ENCODE peak calls at places on chromosomes 2 and 18, in four cellular contexts. G is K562, U is HEK293T, T is WTC11. O is an unnamed sample.

GRCh38 chr2:96548558-96549465 is 12.3 kb downstream of the ARID5A start:
- DNase-seq in T (no peak), G (no peak), U (no peak), O (no peak)

GRCh38 chr2:45788401-45788800 is 136.9 kb downstream of the PRKCE start:
- DNase-seq in T (no peak), G (no peak), U (no peak), O (no peak)

GRCh38 chr2:234590076-234590475 is 93.2 kb upstream of the ARL4C start:
- DNase-seq in U (no peak), G (no peak), T (no peak), O (no peak)

GRCh38 chr2:178886006-178886405 is 78.8 kb upstream of the TTN start:
- DNase-seq in T (no peak), G (no peak), U (no peak), O (no peak)

GRCh38 chr2:227805578-227805977 is 8.1 kb upstream of the CCL20 start:
- DNase-seq in G (no peak), T (no peak), U (no peak), O (no peak)

GRCh38 chr2:85997016-85997970 is 108.4 kb downstream of the POLR1A start:
- DNase-seq in G (peak), T (no peak), U (no peak), O (no peak)

GRCh38 chr2:130152816-130153595 is 8.1 kb upstream of the CCDC74B start:
- DNase-seq in U (no peak), G (no peak), T (no peak), O (no peak)

GRCh38 chr2:3611136-3611535 is 16.2 kb downstream of the COLEC11 start:
- DNase-seq in T (no peak), U (no peak), G (no peak), O (no peak)

GRCh38 chr2:19353721-19354050 is 4.7 kb downstream of the OSR1 start:
- DNase-seq in U (no peak), T (no peak), G (no peak), O (no peak)

GRCh38 chr2:85132392-85132791 is 800 bp upstream of the TCF7L1 start:
- DNase-seq in U (peak), G (no peak), T (peak), O (no peak)

GRCh38 chr2:98623657-98624056 is 15.3 kb downstream of the UNC50 start:
- DNase-seq in T (no peak), G (no peak), U (no peak), O (no peak)

GRCh38 chr2:238458641-238459040 is 31.9 kb downstream of the ASB1 start:
- DNase-seq in G (no peak), U (no peak), T (no peak), O (no peak)

GRCh38 chr2:133053541-133053940 is 383.5 kb upstream of the LYPD1 start:
- DNase-seq in U (no peak), T (no peak), G (no peak), O (no peak)

GRCh38 chr2:39107724-39108273 is 13.1 kb downstream of the SOS1 start:
- DNase-seq in U (no peak), T (no peak), G (no peak), O (no peak)

GRCh38 chr18:75654928-75655745 is 227.6 kb upstream of the SMIM21 start:
- DNase-seq in G (no peak), T (no peak), U (no peak), O (no peak)

GRCh38 chr2:241857572-241858121 is 1.0 kb downstream of the PDCD1 start:
- DNase-seq in T (no peak), G (no peak), U (no peak), O (no peak)

GRCh38 chr2:158060862-158061435 is 40.7 kb upstream of the UPP2 start:
- DNase-seq in U (no peak), G (no peak), T (no peak), O (no peak)

DNA sequence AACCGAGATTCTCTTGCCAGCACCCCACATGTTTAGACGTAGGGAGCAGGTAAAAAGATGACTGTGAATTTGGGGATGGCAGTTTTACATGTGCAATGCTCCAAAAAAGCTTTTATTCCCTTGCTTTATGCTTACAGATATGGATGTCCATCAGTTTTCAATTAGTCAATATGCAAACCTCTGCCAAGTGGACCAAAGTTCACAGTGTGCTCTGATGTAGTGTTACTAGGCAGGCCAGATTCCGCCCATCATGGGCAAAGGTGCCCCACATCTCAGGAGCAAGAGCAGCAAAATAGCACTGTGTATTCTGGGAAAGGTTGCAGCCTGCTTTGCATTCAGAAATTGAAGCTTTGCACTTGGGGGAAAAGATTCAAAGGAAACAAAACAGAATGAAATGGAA is 329.7 kb upstream of the ZEB2 start:
- DNase-seq in U (no peak), T (no peak), G (no peak), O (no peak)
- TF ChIP-seq ELF4 in U (no peak), T (no peak), G (no peak), O (no peak)

DNA sequence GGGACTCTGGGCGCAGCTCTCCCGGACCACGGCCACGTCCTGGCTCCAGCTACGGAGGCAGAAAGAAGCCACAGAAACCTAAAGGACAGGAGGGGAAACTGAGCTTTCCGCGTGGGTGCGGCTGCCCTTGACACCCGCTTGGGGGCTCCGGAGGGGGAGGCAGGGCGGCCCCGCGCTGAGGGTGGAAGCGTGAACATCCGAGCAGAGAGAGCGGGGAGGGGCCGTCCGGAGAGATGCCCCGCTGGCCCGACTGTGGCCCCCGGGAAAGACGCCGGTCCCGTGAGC is 80.5 kb downstream of the GFPT1 start:
- DNase-seq in T (no peak), U (no peak), G (no peak), O (no peak)
- TF ChIP-seq ELF4 in T (no peak), U (no peak), G (no peak), O (no peak)

GRCh38 chr2:217784996-217785543 is 217.7 kb downstream of the TNS1 start:
- DNase-seq in T (no peak), U (no peak), G (no peak), O (no peak)

GRCh38 chr2:217785544-217786045 is 217.2 kb downstream of the TNS1 start:
- DNase-seq in T (peak), U (peak), G (peak), O (peak)

GRCh38 chr2:217788669-217789002 is 214.2 kb downstream of the TNS1 start:
- DNase-seq in G (no peak), U (no peak), T (no peak), O (no peak)

GRCh38 chr2:217789003-217789735 is 213.6 kb downstream of the TNS1 start:
- DNase-seq in T (peak), G (peak), U (peak), O (peak)

DNA sequence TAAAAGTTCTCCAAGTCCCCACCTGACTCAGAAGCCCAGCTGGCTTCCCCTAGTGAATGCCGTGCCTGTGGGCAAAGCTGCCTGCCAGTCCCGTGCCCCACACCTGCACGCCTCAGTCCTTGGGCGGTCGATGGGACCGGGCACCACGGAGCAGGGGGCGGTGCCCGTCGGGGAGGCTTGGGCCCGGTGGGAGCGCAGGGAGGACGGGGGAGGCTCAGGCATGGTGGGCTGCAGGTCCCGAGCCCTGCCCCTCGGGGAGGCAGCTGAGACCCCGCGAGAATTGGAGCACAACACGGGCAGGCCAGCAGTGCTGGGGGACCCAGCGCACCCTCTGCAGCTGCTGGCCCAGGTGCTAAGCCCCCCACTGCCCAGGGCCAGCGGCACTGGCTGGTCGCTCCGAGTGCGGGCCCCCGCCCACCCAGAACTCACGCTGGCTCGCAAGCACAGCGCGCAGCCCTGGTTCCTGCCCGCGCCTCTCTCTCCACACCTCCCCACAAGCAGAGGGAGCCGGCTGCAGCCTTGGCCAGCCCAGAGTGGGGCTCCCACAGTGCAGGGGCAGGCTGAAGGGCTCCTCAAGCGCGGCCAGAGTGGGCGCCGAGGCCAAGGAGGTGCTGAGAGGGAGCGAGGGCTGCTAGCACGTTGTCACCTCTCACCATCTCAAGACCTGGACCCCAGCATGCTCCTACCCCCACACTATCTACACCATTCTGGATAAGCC is 215.5 kb downstream of the TNS1 start:
- DNase-seq in G (no peak), T (no peak), U (no peak), O (no peak)
- TF ChIP-seq ELF4 in G (no peak), T (no peak), U (no peak), O (no peak)

DNA sequence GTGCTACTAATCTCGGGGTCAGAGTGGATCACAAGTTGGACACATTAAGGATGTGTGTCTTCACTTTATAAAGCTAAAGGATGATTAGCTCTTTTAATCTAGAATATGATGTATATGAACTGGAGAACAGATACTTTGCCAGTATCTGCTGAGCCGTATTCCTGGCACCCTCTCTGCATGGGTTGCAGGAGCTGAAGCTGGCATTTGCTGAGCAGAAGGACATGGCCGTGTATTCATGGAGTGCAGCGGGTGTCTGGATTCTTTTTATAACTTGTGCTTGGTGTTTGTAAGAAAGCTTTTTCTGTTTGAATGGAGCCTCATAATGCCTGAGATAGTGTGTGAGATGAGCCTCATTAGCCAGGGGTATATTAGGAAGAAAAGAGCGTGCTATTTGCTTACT is 103.9 kb upstream of the MCFD2 start:
- DNase-seq in G (no peak), U (no peak), T (no peak), O (no peak)
- TF ChIP-seq ELF4 in G (no peak), U (no peak), T (no peak), O (no peak)

GRCh38 chr2:41697389-41697788 is 350.4 kb upstream of the PKDCC start:
- DNase-seq in U (no peak), T (no peak), G (no peak), O (no peak)

GRCh38 chr2:41698787-41699422 is 348.9 kb upstream of the PKDCC start:
- DNase-seq in U (peak), T (peak), G (peak), O (no peak)

GRCh38 chr2:41701231-41701630 is 346.6 kb upstream of the PKDCC start:
- DNase-seq in U (no peak), G (no peak), T (no peak), O (no peak)

GRCh38 chr2:41695714-41696113 is 352.1 kb upstream of the PKDCC start:
- DNase-seq in G (no peak), T (no peak), U (no peak), O (no peak)
- TF ChIP-seq ELF4 in G (no peak), T (no peak), U (no peak), O (no peak)

DNA sequence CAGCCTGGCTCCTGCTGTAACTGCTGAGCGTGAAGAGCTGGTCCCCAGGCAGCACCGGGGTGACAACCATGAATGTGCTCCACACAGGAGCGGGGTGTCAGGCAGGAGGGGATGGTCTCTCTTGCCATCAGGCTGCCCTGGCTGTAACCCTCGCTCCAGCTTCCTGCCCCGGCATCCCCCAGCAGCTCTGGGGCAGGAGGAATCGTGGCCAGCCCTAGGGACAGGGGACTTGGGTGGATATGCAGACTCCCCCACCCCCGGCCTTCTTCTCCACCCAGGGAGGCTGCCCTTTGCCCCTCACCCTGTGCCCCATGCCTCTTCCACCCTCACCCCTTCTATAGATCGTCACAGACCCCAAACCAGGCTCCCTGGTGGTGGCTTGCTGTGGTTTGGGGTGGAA is 69.4 kb upstream of the SMAD7 start:
- DNase-seq in G (no peak), T (no peak), U (no peak), O (no peak)
- TF ChIP-seq ELF4 in G (no peak), T (no peak), U (no peak), O (no peak)

GRCh38 chr2:16093639-16094447 is 153.5 kb downstream of the MYCN start:
- DNase-seq in T (no peak), U (no peak), G (no peak), O (peak)
- TF ChIP-seq ELF4 in T (no peak), U (no peak), G (no peak), O (no peak)

GRCh38 chr2:108701208-108701607 is 18.1 kb upstream of the RANBP2 start:
- DNase-seq in U (no peak), G (no peak), T (no peak), O (no peak)
- TF ChIP-seq ELF4 in U (no peak), G (no peak), T (no peak), O (no peak)

DNA sequence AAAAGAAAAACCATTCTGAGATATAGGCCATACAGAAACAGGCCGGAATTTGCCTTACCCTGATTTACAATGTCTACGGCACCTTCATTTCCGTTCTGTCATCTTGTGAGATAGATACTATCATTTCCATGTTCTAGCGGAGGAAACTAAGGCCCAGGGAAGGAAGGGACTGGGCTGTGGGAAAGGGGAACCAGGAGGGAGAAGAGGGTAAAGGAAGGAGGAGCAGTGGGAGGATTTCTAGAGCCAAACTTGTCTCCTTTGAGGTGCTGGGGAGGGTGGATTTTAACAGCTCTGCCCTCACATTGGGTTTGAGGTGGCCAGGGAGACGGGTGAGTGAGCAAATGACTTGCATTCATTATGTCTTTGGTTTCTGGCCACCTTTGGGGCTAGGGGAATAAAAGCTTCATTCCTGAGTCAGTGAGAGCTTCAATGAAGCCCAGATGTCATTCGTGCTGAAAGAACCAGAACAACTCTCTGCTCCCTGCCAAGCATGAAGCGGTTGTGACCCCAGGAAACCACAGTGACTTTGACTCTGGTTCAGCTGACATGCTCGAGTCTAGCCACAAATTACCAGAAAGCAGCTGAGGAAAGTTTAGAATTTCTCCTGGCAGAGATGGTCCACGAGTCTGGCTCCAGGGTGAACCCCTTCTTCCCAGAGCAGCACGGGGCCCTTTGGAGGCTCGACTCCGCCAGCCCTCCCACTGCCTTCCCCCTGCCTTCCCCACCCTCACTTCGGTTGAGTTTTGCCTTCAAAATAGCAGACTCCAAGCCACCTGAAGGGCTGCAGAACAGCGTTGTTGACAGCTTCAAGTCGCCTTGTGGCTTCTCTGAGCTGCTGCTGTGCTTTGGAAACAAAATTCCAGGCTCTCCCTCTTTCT is 3.8 kb downstream of the ACTG2 start:
- DNase-seq in G (no peak), U (no peak), T (no peak), O (no peak)
- TF ChIP-seq ELF4 in G (no peak), U (no peak), T (no peak), O (no peak)

DNA sequence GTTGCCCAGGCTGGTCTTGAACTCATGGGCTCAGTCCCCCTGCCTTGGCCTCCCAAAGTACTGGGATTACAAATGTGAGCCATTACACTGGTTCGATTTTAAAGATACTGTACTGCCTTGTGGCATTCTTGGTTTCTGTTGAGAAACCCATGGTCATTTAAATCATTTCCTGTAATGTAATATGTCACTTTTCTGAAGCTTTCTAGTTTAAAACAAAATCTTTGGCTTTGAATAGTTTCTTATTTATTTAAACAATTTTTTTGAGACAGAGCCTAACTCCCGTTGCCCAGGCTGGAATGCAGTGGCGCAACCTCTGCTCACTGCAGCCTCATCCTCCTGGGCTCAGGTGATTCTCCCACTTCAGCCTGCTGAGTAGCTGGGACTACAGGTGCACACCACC is 8.9 kb downstream of the ZNF512 start:
- DNase-seq in T (no peak), G (no peak), U (no peak), O (no peak)
- TF ChIP-seq ELF4 in T (no peak), G (no peak), U (no peak), O (no peak)

O was measured in HepG2.